ENCODE peak calls at places on chromosomes 11 and 22, in nine cellular contexts. One of them, this sample, is unnamed.

GRCh38 chr22:49991167-49991566 is 21.4 kb downstream of the IL17REL start:
- DNase-seq in NAMALWA: no peak
- DNase-seq in ELF-1: no peak
- DNase-seq in stimulated activated CD4-positive, alpha-beta T cell treated with anti-CD3 and anti-CD28 coated beads, TNF-alpha, amount 100 ng/mL, for 48 hours: no peak
- DNase-seq in cardiac septum: no peak
- DNase-seq in dorsolateral prefrontal cortex: no peak
- DNase-seq in gastrocnemius medialis: no peak
- DNase-seq in AG08395: no peak
- DNase-seq in tibial nerve: no peak
- DNase-seq in this sample: no peak

GRCh38 chr11:35375332-35376125 is 43.8 kb downstream of the SLC1A2 start:
- DNase-seq in stimulated activated CD4-positive, alpha-beta T cell treated with anti-CD3 and anti-CD28 coated beads, TNF-alpha, amount 100 ng/mL, for 48 hours: no peak
- DNase-seq in cardiac septum: no peak
- DNase-seq in ELF-1: no peak
- DNase-seq in dorsolateral prefrontal cortex: no peak
- DNase-seq in tibial nerve: no peak
- DNase-seq in NAMALWA: no peak
- DNase-seq in gastrocnemius medialis: no peak
- DNase-seq in AG08395: no peak
- DNase-seq in this sample: no peak

GRCh38 chr11:3000032-3000961 is 8.2 kb upstream of the NAP1L4 start:
- DNase-seq in cardiac septum: peak
- DNase-seq in AG08395: no peak
- DNase-seq in dorsolateral prefrontal cortex: peak
- DNase-seq in ELF-1: no peak
- DNase-seq in stimulated activated CD4-positive, alpha-beta T cell treated with anti-CD3 and anti-CD28 coated beads, TNF-alpha, amount 100 ng/mL, for 48 hours: no peak
- DNase-seq in gastrocnemius medialis: no peak
- DNase-seq in tibial nerve: no peak
- DNase-seq in NAMALWA: no peak
- DNase-seq in this sample: peak

GRCh38 chr11:12544986-12545775 is 129.0 kb upstream of the TEAD1 start:
- DNase-seq in ELF-1: peak
- DNase-seq in tibial nerve: no peak
- DNase-seq in gastrocnemius medialis: no peak
- DNase-seq in AG08395: no peak
- DNase-seq in stimulated activated CD4-positive, alpha-beta T cell treated with anti-CD3 and anti-CD28 coated beads, TNF-alpha, amount 100 ng/mL, for 48 hours: no peak
- DNase-seq in cardiac septum: no peak
- DNase-seq in dorsolateral prefrontal cortex: no peak
- DNase-seq in NAMALWA: no peak
- DNase-seq in this sample: no peak

GRCh38 chr11:109939176-109939810 is 153.9 kb upstream of the ZC3H12C start:
- DNase-seq in dorsolateral prefrontal cortex: no peak
- DNase-seq in gastrocnemius medialis: peak
- DNase-seq in cardiac septum: no peak
- DNase-seq in tibial nerve: peak
- DNase-seq in AG08395: peak
- DNase-seq in stimulated activated CD4-positive, alpha-beta T cell treated with anti-CD3 and anti-CD28 coated beads, TNF-alpha, amount 100 ng/mL, for 48 hours: no peak
- DNase-seq in ELF-1: peak
- DNase-seq in NAMALWA: peak
- DNase-seq in this sample: peak

GRCh38 chr11:97290444-97291041 is 900.7 kb downstream of the JRKL start:
- DNase-seq in gastrocnemius medialis: no peak
- DNase-seq in AG08395: no peak
- DNase-seq in NAMALWA: no peak
- DNase-seq in cardiac septum: no peak
- DNase-seq in ELF-1: no peak
- DNase-seq in stimulated activated CD4-positive, alpha-beta T cell treated with anti-CD3 and anti-CD28 coated beads, TNF-alpha, amount 100 ng/mL, for 48 hours: no peak
- DNase-seq in dorsolateral prefrontal cortex: no peak
- DNase-seq in tibial nerve: no peak
- DNase-seq in this sample: no peak

GRCh38 chr22:47045691-47046410 is 283.4 kb downstream of the TBC1D22A start:
- DNase-seq in gastrocnemius medialis: no peak
- DNase-seq in AG08395: no peak
- DNase-seq in tibial nerve: no peak
- DNase-seq in NAMALWA: no peak
- DNase-seq in cardiac septum: no peak
- DNase-seq in ELF-1: no peak
- DNase-seq in dorsolateral prefrontal cortex: no peak
- DNase-seq in stimulated activated CD4-positive, alpha-beta T cell treated with anti-CD3 and anti-CD28 coated beads, TNF-alpha, amount 100 ng/mL, for 48 hours: no peak
- DNase-seq in this sample: no peak

GRCh38 chr11:130478204-130478701 is 29.8 kb downstream of the ADAMTS15 start:
- DNase-seq in dorsolateral prefrontal cortex: no peak
- DNase-seq in stimulated activated CD4-positive, alpha-beta T cell treated with anti-CD3 and anti-CD28 coated beads, TNF-alpha, amount 100 ng/mL, for 48 hours: no peak
- DNase-seq in tibial nerve: peak
- DNase-seq in gastrocnemius medialis: peak
- DNase-seq in NAMALWA: no peak
- DNase-seq in cardiac septum: no peak
- DNase-seq in AG08395: peak
- DNase-seq in ELF-1: peak
- DNase-seq in this sample: no peak